ENCODE peak calls at places on chromosomes 12 and 14, in seven cellular contexts. One of them, this sample, is unnamed.

GRCh38 chr12:96420255-96420930 is 20.2 kb upstream of the CDK17 start:
- DNase-seq in lung: no peak
- DNase-seq in body of pancreas: no peak
- DNase-seq in PC-3: no peak
- DNase-seq in ovary: no peak
- DNase-seq in adrenal gland: no peak
- DNase-seq in HFF-Myc: no peak
- DNase-seq in this sample: no peak

GRCh38 chr14:68783408-68784297 is 9.2 kb downstream of the ZFP36L1 start:
- DNase-seq in lung: no peak
- DNase-seq in body of pancreas: peak; percentile 90
- DNase-seq in HFF-Myc: no peak
- DNase-seq in PC-3: peak; percentile 42
- DNase-seq in ovary: peak; percentile 32
- DNase-seq in adrenal gland: peak; percentile 11
- DNase-seq in this sample: no peak

GRCh38 chr14:96016761-96017160 is 22.4 kb upstream of the C14orf132 start:
- DNase-seq in body of pancreas: no peak
- DNase-seq in PC-3: no peak
- DNase-seq in lung: no peak
- DNase-seq in ovary: no peak
- DNase-seq in adrenal gland: no peak
- DNase-seq in HFF-Myc: no peak
- DNase-seq in this sample: no peak

GRCh38 chr12:69880566-69880965 is 55.5 kb downstream of the MYRFL start:
- DNase-seq in ovary: no peak
- DNase-seq in PC-3: peak; percentile 47
- DNase-seq in adrenal gland: no peak
- DNase-seq in lung: no peak
- DNase-seq in HFF-Myc: no peak
- DNase-seq in body of pancreas: no peak
- DNase-seq in this sample: no peak

GRCh38 chr14:76514599-76514998 is 138.7 kb downstream of the ESRRB start:
- DNase-seq in HFF-Myc: no peak
- DNase-seq in PC-3: peak; percentile 40
- DNase-seq in lung: no peak
- DNase-seq in ovary: no peak
- DNase-seq in adrenal gland: no peak
- DNase-seq in body of pancreas: peak; percentile 40
- DNase-seq in this sample: no peak

GRCh38 chr12:124510301-124510970 is 57.0 kb downstream of the NCOR2 start:
- DNase-seq in adrenal gland: no peak
- DNase-seq in ovary: no peak
- DNase-seq in body of pancreas: peak; percentile 52
- DNase-seq in HFF-Myc: no peak
- DNase-seq in PC-3: peak; percentile 22
- DNase-seq in lung: no peak
- DNase-seq in this sample: no peak

GRCh38 chr12:46519407-46519806 is 146.8 kb upstream of the SLC38A2 start:
- DNase-seq in adrenal gland: no peak
- DNase-seq in PC-3: no peak
- DNase-seq in body of pancreas: no peak
- DNase-seq in lung: no peak
- DNase-seq in ovary: no peak
- DNase-seq in HFF-Myc: no peak
- DNase-seq in this sample: no peak

GRCh38 chr14:86013663-86014062 is 483.7 kb downstream of the FLRT2 start:
- DNase-seq in body of pancreas: no peak
- DNase-seq in adrenal gland: no peak
- DNase-seq in ovary: no peak
- DNase-seq in HFF-Myc: no peak
- DNase-seq in PC-3: peak; percentile 44
- DNase-seq in lung: no peak
- DNase-seq in this sample: no peak

GRCh38 chr14:33460119-33460518 is 490.8 kb downstream of the EGLN3 start:
- DNase-seq in PC-3: no peak
- DNase-seq in body of pancreas: no peak
- DNase-seq in ovary: no peak
- DNase-seq in lung: no peak
- DNase-seq in HFF-Myc: no peak
- DNase-seq in adrenal gland: no peak
- DNase-seq in this sample: no peak

GRCh38 chr12:120100630-120101029 is 15.9 kb downstream of the RAB35 start:
- DNase-seq in adrenal gland: peak; percentile 94
- DNase-seq in HFF-Myc: no peak
- DNase-seq in body of pancreas: peak; percentile 84
- DNase-seq in PC-3: no peak
- DNase-seq in ovary: peak; percentile 83
- DNase-seq in lung: no peak
- DNase-seq in this sample: no peak

GRCh38 chr14:51453869-51454268 is 197.8 kb upstream of the FRMD6 start:
- DNase-seq in adrenal gland: no peak
- DNase-seq in HFF-Myc: no peak
- DNase-seq in lung: no peak
- DNase-seq in ovary: no peak
- DNase-seq in PC-3: no peak
- DNase-seq in body of pancreas: no peak
- DNase-seq in this sample: no peak

GRCh38 chr14:90402009-90402408 is 5.2 kb downstream of the CALM1 start:
- DNase-seq in adrenal gland: no peak
- DNase-seq in ovary: no peak
- DNase-seq in HFF-Myc: no peak
- DNase-seq in body of pancreas: no peak
- DNase-seq in PC-3: no peak
- DNase-seq in lung: no peak
- DNase-seq in this sample: no peak

DNA sequence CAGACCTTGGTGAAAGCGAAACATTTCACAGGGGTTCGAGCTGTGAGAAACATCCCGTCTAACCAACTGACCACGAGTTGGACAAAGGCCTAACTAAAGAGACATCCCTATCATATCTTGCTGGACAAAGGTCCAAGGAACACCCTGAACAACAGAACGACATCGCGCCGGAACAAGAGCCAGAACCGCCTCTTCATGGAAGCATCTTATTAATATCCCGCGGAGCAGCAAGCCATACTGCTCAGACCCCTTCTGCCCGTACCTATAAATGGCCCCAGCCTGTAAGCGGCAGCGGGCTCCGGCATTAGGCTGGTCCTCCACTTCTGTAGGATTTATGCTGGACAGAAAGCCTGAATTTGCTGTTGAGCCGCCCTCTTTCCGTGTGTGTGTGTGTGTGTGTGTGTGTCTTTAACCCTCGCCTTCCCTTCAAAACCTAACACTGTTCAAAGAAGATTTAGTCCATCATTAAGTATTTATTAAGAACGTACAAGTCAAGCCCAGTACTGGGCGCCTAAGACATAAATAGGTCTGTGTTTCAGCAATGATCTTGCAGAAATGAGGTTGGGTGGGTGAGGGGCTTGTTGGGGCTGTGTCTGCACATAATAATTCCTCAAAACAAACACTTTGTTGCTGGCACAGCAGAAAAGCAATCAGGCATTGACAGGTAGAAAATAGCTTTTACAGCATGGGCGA is 1.9 kb downstream of the SLC6A15 start:
- DNase-seq in HFF-Myc: no peak
- DNase-seq in adrenal gland: no peak
- DNase-seq in ovary: no peak
- DNase-seq in lung: no peak
- DNase-seq in body of pancreas: no peak
- DNase-seq in PC-3: no peak
- DNase-seq in this sample: no peak
- H3K4me3 ChIP-seq in HFF-Myc: peak overlapping the region; percentile 96
- H3K4me3 ChIP-seq in adrenal gland: no peak overlapping the region
- H3K4me3 ChIP-seq in ovary: peak overlapping the region; percentile 33
- H3K4me3 ChIP-seq in lung: no peak overlapping the region
- H3K4me3 ChIP-seq in body of pancreas: no peak overlapping the region
- H3K4me3 ChIP-seq in PC-3: peak overlapping the region; percentile 60
- H3K4me3 ChIP-seq in this sample: peak overlapping the region; percentile 68

GRCh38 chr12:65203376-65203775 is 34.0 kb downstream of the LEMD3 start:
- DNase-seq in body of pancreas: no peak
- DNase-seq in PC-3: no peak
- DNase-seq in ovary: no peak
- DNase-seq in HFF-Myc: no peak
- DNase-seq in adrenal gland: no peak
- DNase-seq in lung: no peak
- DNase-seq in this sample: no peak

GRCh38 chr12:65208125-65208524 is 38.7 kb downstream of the LEMD3 start:
- DNase-seq in PC-3: no peak
- DNase-seq in lung: no peak
- DNase-seq in body of pancreas: no peak
- DNase-seq in HFF-Myc: no peak
- DNase-seq in adrenal gland: no peak
- DNase-seq in ovary: no peak
- DNase-seq in this sample: no peak

GRCh38 chr12:65208957-65209654 is 39.7 kb downstream of the LEMD3 start:
- DNase-seq in HFF-Myc: no peak
- DNase-seq in adrenal gland: no peak
- DNase-seq in lung: no peak
- DNase-seq in PC-3: no peak
- DNase-seq in ovary: no peak
- DNase-seq in body of pancreas: no peak
- DNase-seq in this sample: no peak

GRCh38 chr12:65205886-65206285 is 36.5 kb downstream of the LEMD3 start:
- DNase-seq in HFF-Myc: no peak
- DNase-seq in PC-3: no peak
- DNase-seq in lung: no peak
- DNase-seq in body of pancreas: no peak
- DNase-seq in adrenal gland: no peak
- DNase-seq in ovary: no peak
- DNase-seq in this sample: no peak

GRCh38 chr12:65204886-65205525 is 35.6 kb downstream of the LEMD3 start:
- DNase-seq in PC-3: no peak
- DNase-seq in adrenal gland: no peak
- DNase-seq in lung: no peak
- DNase-seq in body of pancreas: no peak
- DNase-seq in ovary: no peak
- DNase-seq in HFF-Myc: no peak
- DNase-seq in this sample: no peak
- TF ChIP-seq CTCF in PC-3: no peak
- TF ChIP-seq CTCF in adrenal gland: no peak
- TF ChIP-seq CTCF in lung: no peak
- TF ChIP-seq CTCF in body of pancreas: no peak
- TF ChIP-seq CTCF in ovary: no peak
- TF ChIP-seq CTCF in HFF-Myc: no peak
- TF ChIP-seq CTCF in this sample: no peak

GRCh38 chr12:25581067-25581466 is 28.0 kb upstream of the LMNTD1 start:
- DNase-seq in body of pancreas: no peak
- DNase-seq in ovary: no peak
- DNase-seq in lung: no peak
- DNase-seq in PC-3: no peak
- DNase-seq in adrenal gland: no peak
- DNase-seq in HFF-Myc: no peak
- DNase-seq in this sample: no peak
- H3K4me3 ChIP-seq in body of pancreas: no peak overlapping the region
- H3K4me3 ChIP-seq in ovary: no peak overlapping the region
- H3K4me3 ChIP-seq in lung: no peak overlapping the region
- H3K4me3 ChIP-seq in PC-3: no peak overlapping the region
- H3K4me3 ChIP-seq in adrenal gland: no peak overlapping the region
- H3K4me3 ChIP-seq in HFF-Myc: no peak overlapping the region
- H3K4me3 ChIP-seq in this sample: no peak overlapping the region

DNA sequence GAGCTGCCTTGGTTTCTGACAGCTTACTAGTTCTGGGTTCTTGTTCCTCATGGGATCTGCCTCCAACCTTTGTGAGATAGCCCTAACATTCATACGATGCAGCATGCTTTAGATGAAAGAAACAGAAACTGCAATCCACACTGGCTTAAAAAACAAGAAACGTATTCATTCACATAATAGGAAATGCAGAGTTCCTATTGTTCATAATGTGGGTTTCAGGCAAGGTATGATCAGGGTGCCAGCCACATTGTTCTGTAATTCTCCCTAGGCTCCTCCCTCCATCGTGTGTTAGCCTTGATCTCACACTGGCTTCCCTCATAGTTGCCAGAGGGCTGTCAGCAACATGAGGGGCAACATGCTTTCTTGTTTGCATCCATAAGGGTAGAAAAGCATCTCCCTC is 2.7 kb upstream of the CCDC63 start:
- DNase-seq in adrenal gland: no peak
- DNase-seq in ovary: no peak
- DNase-seq in body of pancreas: no peak
- DNase-seq in lung: no peak
- DNase-seq in HFF-Myc: no peak
- DNase-seq in PC-3: no peak
- DNase-seq in this sample: no peak
- TF ChIP-seq CTCF in adrenal gland: no peak
- TF ChIP-seq CTCF in ovary: no peak
- TF ChIP-seq CTCF in body of pancreas: no peak
- TF ChIP-seq CTCF in lung: no peak
- TF ChIP-seq CTCF in HFF-Myc: no peak
- TF ChIP-seq CTCF in PC-3: no peak
- TF ChIP-seq CTCF in this sample: no peak

GRCh38 chr12:116879509-116880212 is 1.6 kb downstream of the HRK start:
- DNase-seq in lung: no peak
- DNase-seq in body of pancreas: no peak
- DNase-seq in PC-3: no peak
- DNase-seq in adrenal gland: no peak
- DNase-seq in ovary: no peak
- DNase-seq in HFF-Myc: no peak
- DNase-seq in this sample: no peak
- H3K4me3 ChIP-seq in lung: no peak overlapping the region
- H3K4me3 ChIP-seq in body of pancreas: no peak overlapping the region
- H3K4me3 ChIP-seq in PC-3: peak overlapping the region; percentile 72
- H3K4me3 ChIP-seq in adrenal gland: no peak overlapping the region
- H3K4me3 ChIP-seq in ovary: no peak overlapping the region
- H3K4me3 ChIP-seq in HFF-Myc: no peak overlapping the region
- H3K4me3 ChIP-seq in this sample: no peak overlapping the region